ENCODE peak calls at places on chromosomes 5 and 9, in six cellular contexts. P, A, R, M, Z and K are unnamed samples.

GRCh38 chr5:89229331-89230070 is 346.5 kb upstream of the MEF2C start:
- DNase-seq in A (no peak), P (no peak), R (no peak), M (no peak), Z (no peak), K (no peak)

GRCh38 chr9:22144226-22144625 is 135.1 kb upstream of the CDKN2B start:
- DNase-seq in A (no peak), P (no peak), R (no peak), Z (no peak), M (no peak), K (no peak)

GRCh38 chr5:149277821-149278220 is 6.2 kb downstream of the AFAP1L1 start:
- DNase-seq in Z (no peak), R (no peak), P (no peak), M (no peak), A (no peak), K (no peak)

GRCh38 chr5:126615286-126615685 is 14.5 kb downstream of the PHAX start:
- DNase-seq in R (no peak), P (no peak), A (no peak), M (peak), Z (no peak), K (no peak)

GRCh38 chr5:31362931-31363568 is 168.8 kb downstream of the DROSHA start:
- DNase-seq in Z (no peak), M (no peak), P (no peak), A (no peak), R (no peak), K (no peak)

GRCh38 chr9:20591223-20591622 is 31.1 kb downstream of the MLLT3 start:
- DNase-seq in M (no peak), Z (no peak), A (no peak), R (no peak), P (no peak), K (no peak)

GRCh38 chr9:137117269-137117731 is 2.8 kb upstream of the DPP7 start:
- DNase-seq in A (no peak), P (no peak), R (no peak), Z (no peak), M (no peak), K (no peak)

GRCh38 chr9:21506910-21507795 is 25.0 kb upstream of the IFNE start:
- DNase-seq in R (no peak), P (no peak), A (no peak), M (no peak), Z (no peak), K (no peak)

GRCh38 chr5:112616812-112617547 is 120.7 kb upstream of the APC start:
- DNase-seq in Z (no peak), A (no peak), M (peak), R (no peak), P (no peak), K (no peak)

GRCh38 chr5:171595801-171596231 is 176.4 kb downstream of the FGF18 start:
- DNase-seq in M (no peak), R (no peak), Z (no peak), A (no peak), P (peak), K (no peak)

GRCh38 chr5:10034008-10034407 is 215.7 kb downstream of the ATPSCKMT start:
- DNase-seq in A (no peak), R (no peak), Z (no peak), M (no peak), P (no peak), K (no peak)

GRCh38 chr9:87280421-87280820 is 217.2 kb upstream of the DAPK1 start:
- DNase-seq in A (no peak), R (no peak), M (no peak), P (no peak), Z (no peak), K (no peak)

GRCh38 chr9:27303219-27303618 is 6.3 kb upstream of the EQTN start:
- DNase-seq in P (no peak), A (no peak), R (no peak), M (no peak), Z (no peak), K (no peak)

GRCh38 chr9:111805841-111806241 is 11.1 kb upstream of the SHOC1 start:
- DNase-seq in Z (no peak), P (no peak), A (no peak), R (no peak), M (no peak), K (no peak)

GRCh38 chr5:94618029-94618492 is 343 bp downstream of the KIAA0825 start:
- DNase-seq in Z (no peak), P (no peak), A (peak), M (peak), R (peak), K (peak)

GRCh38 chr5:178434851-178435250 is 155.3 kb downstream of the COL23A1 start:
- DNase-seq in R (no peak), A (no peak), Z (no peak), P (no peak), M (no peak), K (no peak)

GRCh38 chr5:174532453-174533126 is 191.8 kb upstream of the MSX2 start:
- DNase-seq in P (peak), Z (no peak), M (no peak), R (no peak), A (no peak), K (no peak)

GRCh38 chr5:5605170-5605764 is 182.8 kb downstream of the ICE1 start:
- DNase-seq in M (no peak), A (no peak), R (no peak), P (no peak), Z (no peak), K (no peak)

GRCh38 chr9:112863781-112864180 is 26.9 kb downstream of the SLC46A2 start:
- DNase-seq in R (no peak), A (no peak), Z (no peak), P (no peak), M (no peak), K (no peak)

GRCh38 chr5:61471352-61471751 is 139.3 kb downstream of the ZSWIM6 start:
- DNase-seq in P (no peak), A (no peak), R (no peak), Z (no peak), M (no peak), K (no peak)

GRCh38 chr5:173248481-173248880 is 13.5 kb upstream of the NKX2-5 start:
- DNase-seq in P (no peak), Z (no peak), A (no peak), R (no peak), M (no peak), K (no peak)

GRCh38 chr5:55692509-55692908 is 19.6 kb downstream of the SLC38A9 start:
- DNase-seq in A (no peak), M (no peak), Z (no peak), R (no peak), P (no peak), K (no peak)

GRCh38 chr9:95556521-95556920 is 39.8 kb upstream of the PTCH1 start:
- DNase-seq in R (no peak), P (no peak), M (peak), A (no peak), Z (no peak), K (no peak)

GRCh38 chr5:82295144-82295543 is 17.0 kb upstream of the RPS23 start:
- DNase-seq in A (no peak), Z (no peak), M (no peak), R (no peak), P (no peak), K (no peak)

GRCh38 chr9:30301271-30301963 is 2083.0 kb upstream of the ACO1 start:
- DNase-seq in A (no peak), M (no peak), P (no peak), R (no peak), Z (no peak), K (no peak)